ENCODE peak calls at places on chromosomes 1 and 21, in four cellular contexts. D is keratinocyte, Q is psoas muscle, P is heart right ventricle. U is an unnamed sample.

GRCh38 chr1:66711420-66711819 is 40.8 kb upstream of the DYNLT5 start:
- DNase-seq in D (no peak), Q (no peak), P (no peak), U (no peak)

GRCh38 chr1:43327549-43328292 is 9.9 kb upstream of the MPL start:
- DNase-seq in D (no peak), Q (no peak), P (no peak), U (no peak)

GRCh38 chr1:93681095-93681548 is 515 bp downstream of the BCAR3 start:
- DNase-seq in D (no peak), Q (no peak), P (no peak), U (no peak)

GRCh38 chr1:31920986-31921385 is 17.2 kb downstream of the PTP4A2 start:
- DNase-seq in D (no peak), Q (no peak), P (no peak), U (no peak)

GRCh38 chr1:78561856-78562255 is 58.4 kb upstream of the IFI44L start:
- DNase-seq in D (no peak), Q (no peak), P (no peak), U (no peak)

GRCh38 chr1:72282271-72282656 is at the start of gene NEGR1:
- DNase-seq in D (no peak), Q (peak; percentile 78), P (peak; percentile 40), U (peak; percentile 84)

GRCh38 chr1:3902546-3902945 is 2.5 kb upstream of the C1orf174 start:
- DNase-seq in D (no peak), Q (no peak), P (no peak), U (no peak)

GRCh38 chr1:214491468-214492120 is 59.8 kb downstream of the PTPN14 start:
- DNase-seq in D (no peak), Q (no peak), P (no peak), U (no peak)

GRCh38 chr1:155241851-155242264 is 13.4 kb downstream of the ENTREP3 start:
- DNase-seq in D (no peak), Q (no peak), P (no peak), U (no peak)

GRCh38 chr1:53529555-53529954 is 70.4 kb downstream of the DMRTB1 start:
- DNase-seq in D (no peak), Q (no peak), P (no peak), U (no peak)

GRCh38 chr1:31470794-31471315 is 57.8 kb downstream of the SERINC2 start:
- DNase-seq in D (no peak), Q (no peak), P (no peak), U (no peak)

GRCh38 chr1:97136971-97137370 is 415.4 kb downstream of the PTBP2 start:
- DNase-seq in D (no peak), Q (no peak), P (no peak), U (no peak)

GRCh38 chr1:231925864-231926263 is 299.3 kb downstream of the DISC1 start:
- DNase-seq in D (no peak), Q (no peak), P (no peak), U (no peak)

GRCh38 chr1:231921951-231922350 is 295.4 kb downstream of the DISC1 start:
- DNase-seq in D (no peak), Q (no peak), P (no peak), U (no peak)

GRCh38 chr1:231924183-231924582 is 297.6 kb downstream of the DISC1 start:
- DNase-seq in D (no peak), Q (no peak), P (no peak), U (no peak)

GRCh38 chr1:231926340-231926739 is 299.8 kb downstream of the DISC1 start:
- DNase-seq in D (no peak), Q (no peak), P (no peak), U (no peak)

GRCh38 chr1:231923461-231924132 is 297.0 kb downstream of the DISC1 start:
- DNase-seq in D (no peak), Q (no peak), P (no peak), U (no peak)
- H3K27ac ChIP-seq in D (no peak overlapping the region), Q (no peak overlapping the region), P (no peak overlapping the region), U (no peak overlapping the region)

GRCh38 chr1:235015291-235015990 is 113.2 kb downstream of the TOMM20 start:
- DNase-seq in D (no peak), Q (no peak), P (no peak), U (no peak)
- H3K4me1 ChIP-seq in D (peaks cover 52% of the 10 kb centered on the region), Q (peaks cover 7% of the 10 kb centered on the region), P (peaks cover 7% of the 10 kb centered on the region), U (no peaks in the 10 kb centered on the region)

DNA sequence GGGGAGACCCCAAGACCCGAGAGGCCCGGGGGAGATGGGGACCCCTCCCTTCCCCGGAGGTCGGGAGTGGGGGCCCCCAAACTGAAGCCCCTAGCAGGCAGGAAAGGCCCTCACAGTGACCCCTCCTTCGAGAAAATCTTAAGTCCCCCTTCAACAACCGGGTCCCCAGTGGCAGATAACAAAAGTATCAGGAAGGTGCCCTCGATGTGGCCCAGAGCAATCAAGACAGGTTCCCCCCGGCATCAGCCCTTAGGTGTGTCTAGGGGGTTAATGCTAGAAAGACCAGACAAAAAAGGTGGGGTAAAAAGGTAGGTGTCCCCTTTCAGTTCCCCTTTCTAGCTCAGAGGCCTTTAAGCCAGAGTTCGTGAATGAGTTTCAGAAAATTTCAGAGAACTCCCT is 282 bp upstream of the ECE1 start:
- DNase-seq in D (no peak), Q (no peak), P (no peak), U (no peak)
- TF ChIP-seq CTCF in D (no peak), Q (no peak), P (no peak), U (no peak)

DNA sequence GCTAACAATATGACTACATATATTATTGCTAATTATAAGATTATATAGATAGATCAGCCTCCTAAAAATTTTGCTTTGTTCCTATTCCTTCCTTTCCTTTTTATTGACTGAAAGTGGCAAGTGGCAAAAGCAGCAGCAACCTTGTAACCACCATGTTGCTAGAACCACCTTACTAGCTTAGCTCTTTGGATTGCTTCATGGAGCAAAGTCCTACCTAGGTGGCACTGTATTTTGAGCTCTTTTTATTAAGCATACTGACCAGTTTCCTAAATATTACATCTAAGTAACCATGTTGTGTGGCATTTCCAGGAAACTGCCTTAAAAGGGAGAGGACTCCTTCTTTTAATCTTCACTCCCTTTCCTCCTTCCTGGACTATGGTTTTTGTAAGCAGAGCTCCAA is 90.8 kb downstream of the UCHL5 start:
- DNase-seq in D (no peak), Q (no peak), P (no peak), U (no peak)
- H3K27ac ChIP-seq in D (no peak overlapping the region), Q (no peak overlapping the region), P (no peak overlapping the region), U (no peak overlapping the region)

GRCh38 chr21:34129039-34129891 is 55.9 kb downstream of the MRPS6 start:
- DNase-seq in D (no peak), Q (peak; percentile 67), P (peak; percentile 79), U (peak; percentile 69)
- H3K4me1 ChIP-seq in D (peaks cover 36% of the 10 kb centered on the region), Q (peaks cover 69% of the 10 kb centered on the region), P (peaks cover 39% of the 10 kb centered on the region), U (peaks cover 99% of the 10 kb centered on the region)

DNA sequence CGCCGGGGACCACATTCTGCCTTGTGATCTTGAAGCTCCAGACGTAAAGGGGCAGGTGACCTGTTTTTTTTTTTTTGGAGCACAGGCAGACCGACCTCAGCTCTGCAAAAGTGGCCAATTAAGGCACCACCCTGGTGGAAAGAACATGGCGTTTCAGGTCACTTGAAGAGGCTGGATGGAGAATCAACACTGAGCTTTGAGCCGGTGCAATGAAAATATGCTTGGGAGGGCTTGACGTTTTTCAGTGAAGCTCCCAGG is 13.8 kb upstream of the CAMTA1 start:
- DNase-seq in D (no peak), Q (no peak), P (no peak), U (no peak)
- TF ChIP-seq CTCF in D (no peak), Q (no peak), P (no peak), U (no peak)

U was measured in tibial artery.